ENCODE peak calls at places on chromosomes 16 and 17, in four cellular contexts. A, Z, X and F are unnamed samples.

GRCh38 chr17:61583242-61583641 is 7.8 kb downstream of the NACA2 start:
- DNase-seq in X (no peak), A (no peak), Z (no peak), F (no peak)

GRCh38 chr17:29048440-29049360 is 5.8 kb downstream of the PIPOX start:
- DNase-seq in A (no peak), X (no peak), Z (no peak), F (no peak)

GRCh38 chr16:81492965-81493754 is 48.6 kb downstream of the CMIP start:
- DNase-seq in Z (no peak), X (no peak), A (no peak), F (no peak)

GRCh38 chr16:85833540-85833914 is 34.0 kb downstream of the COX4I1 start:
- DNase-seq in X (no peak), Z (no peak), A (no peak), F (no peak)

GRCh38 chr17:65332375-65332774 is 195.2 kb downstream of the RGS9 start:
- DNase-seq in A (no peak), Z (no peak), X (no peak), F (no peak)

GRCh38 chr17:44307387-44308186 is 814 bp upstream of the RUNDC3A start:
- DNase-seq in A (no peak), Z (no peak), X (peak; percentile 61), F (no peak)

GRCh38 chr16:3149630-3150345 is 15.0 kb downstream of the ZNF213 start:
- DNase-seq in A (peak; percentile 68), X (peak; percentile 75), Z (peak; percentile 73), F (peak; percentile 83)

GRCh38 chr17:34276826-34277225 is 6.8 kb downstream of the CCL7 start:
- DNase-seq in X (no peak), A (no peak), Z (no peak), F (no peak)

GRCh38 chr17:34378664-34379101 is 15.7 kb upstream of the CCL1 start:
- DNase-seq in A (peak; percentile 55), X (peak; percentile 41), Z (no peak), F (peak; percentile 54)

GRCh38 chr17:43900183-43900857 is 7.0 kb downstream of the MPP2 start:
- DNase-seq in Z (peak; percentile 91), A (peak; percentile 68), X (peak; percentile 85), F (peak; percentile 92)

GRCh38 chr16:23847938-23848337 is 12.2 kb downstream of the PRKCB start:
- DNase-seq in X (no peak), A (peak; percentile 68), Z (no peak), F (peak; percentile 88)

GRCh38 chr16:77541131-77541530 is 106.3 kb upstream of the ADAMTS18 start:
- DNase-seq in Z (no peak), X (no peak), A (no peak), F (no peak)

GRCh38 chr17:73550561-73550960 is 93.7 kb downstream of the SDK2 start:
- DNase-seq in A (no peak), Z (no peak), X (no peak), F (no peak)

GRCh38 chr16:47877166-47877565 is 278.6 kb downstream of the ABCC12 start:
- DNase-seq in Z (no peak), X (no peak), A (no peak), F (no peak)

GRCh38 chr16:47876494-47876893 is 279.3 kb downstream of the ABCC12 start:
- DNase-seq in Z (no peak), X (no peak), A (no peak), F (no peak)

GRCh38 chr16:47872228-47872627 is 283.6 kb downstream of the ABCC12 start:
- DNase-seq in X (no peak), A (no peak), Z (no peak), F (no peak)

DNA sequence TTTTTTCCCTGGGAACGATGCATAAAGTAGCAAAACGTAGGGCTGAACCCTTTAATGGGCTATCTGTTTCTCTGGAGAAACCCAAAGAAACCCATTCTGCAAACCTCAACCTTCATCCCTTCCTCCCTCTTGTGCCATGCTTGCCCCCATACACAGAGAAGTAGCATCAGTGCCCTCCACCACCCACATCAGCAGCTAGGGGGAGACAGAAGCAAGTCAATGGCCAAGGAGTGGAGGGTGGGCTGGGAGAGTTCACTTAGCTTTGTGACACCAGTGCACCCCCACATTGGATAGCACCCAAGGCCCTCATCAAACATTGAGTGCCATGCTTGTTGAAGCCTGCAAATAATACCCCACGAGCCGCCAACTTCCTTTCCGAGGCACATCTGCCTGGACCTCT is 282.4 kb downstream of the ABCC12 start:
- DNase-seq in A (no peak), X (no peak), Z (no peak), F (peak; percentile 18)
- TF ChIP-seq CTCF in A (no peak), X (no peak), Z (no peak), F (no peak)

GRCh38 chr16:4752351-4753100 is 14.4 kb downstream of the ZNF500 start:
- DNase-seq in A (no peak), X (no peak), Z (no peak), F (no peak)
- TF ChIP-seq CTCF in A (no peak), X (no peak), Z (no peak), F (no peak)

DNA sequence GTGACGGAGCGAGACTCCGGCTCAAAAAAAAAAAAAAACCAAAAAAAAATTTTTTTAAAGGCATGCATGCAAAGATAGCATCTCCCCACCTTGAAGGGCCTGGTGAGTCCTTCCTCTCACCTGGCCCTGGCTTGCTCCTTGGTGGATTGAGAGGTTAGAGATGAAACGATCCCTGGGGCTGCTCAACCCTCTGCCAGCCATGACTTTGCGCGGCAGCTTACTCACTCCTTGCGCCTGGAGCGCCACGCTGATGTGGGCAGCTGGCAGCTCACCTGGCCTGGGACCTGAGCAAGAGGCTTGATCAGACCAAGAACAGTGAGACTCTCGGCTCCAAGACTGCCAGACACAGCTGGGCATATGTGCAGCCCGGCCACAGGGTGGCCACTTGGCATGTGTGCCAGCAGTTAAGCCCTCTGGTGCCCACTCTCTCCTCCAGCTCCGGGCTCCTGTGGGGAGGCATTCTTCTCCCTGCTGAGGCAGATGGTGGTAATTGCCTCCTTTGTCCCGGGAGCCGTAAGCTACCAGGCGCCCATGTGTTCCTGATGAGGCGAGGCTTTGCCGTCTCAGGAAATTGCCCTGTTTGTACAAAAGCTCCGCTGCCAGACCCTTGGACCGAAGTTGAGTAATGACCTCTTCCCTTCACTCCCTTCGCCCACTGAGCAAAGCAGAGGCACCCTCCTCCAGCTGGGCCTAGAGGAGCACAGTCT is 5.1 kb upstream of the EVPL start:
- DNase-seq in X (peak; percentile 47), Z (no peak), A (no peak), F (no peak)
- TF ChIP-seq CTCF in X (no peak), Z (no peak), A (peak; percentile 30), F (no peak)

GRCh38 chr16:287298-287811 is 4.4 kb downstream of the PDIA2 start:
- DNase-seq in X (peak; percentile 60), Z (no peak), A (no peak), F (no peak)
- TF ChIP-seq CTCF in X (peak; percentile 24), Z (no peak), A (peak; percentile 52), F (no peak)

GRCh38 chr17:78412403-78412802 is 34.0 kb downstream of the PGS1 start:
- DNase-seq in X (no peak), A (no peak), Z (no peak), F (peak; percentile 68)

GRCh38 chr17:78416311-78416711 is 37.9 kb downstream of the PGS1 start:
- DNase-seq in A (no peak), Z (no peak), X (no peak), F (no peak)

GRCh38 chr17:78416791-78417530 is 38.5 kb downstream of the PGS1 start:
- DNase-seq in X (peak; percentile 60), Z (no peak), A (no peak), F (no peak)

GRCh38 chr17:78415821-78416301 is 37.4 kb downstream of the PGS1 start:
- DNase-seq in A (no peak), X (no peak), Z (no peak), F (no peak)

DNA sequence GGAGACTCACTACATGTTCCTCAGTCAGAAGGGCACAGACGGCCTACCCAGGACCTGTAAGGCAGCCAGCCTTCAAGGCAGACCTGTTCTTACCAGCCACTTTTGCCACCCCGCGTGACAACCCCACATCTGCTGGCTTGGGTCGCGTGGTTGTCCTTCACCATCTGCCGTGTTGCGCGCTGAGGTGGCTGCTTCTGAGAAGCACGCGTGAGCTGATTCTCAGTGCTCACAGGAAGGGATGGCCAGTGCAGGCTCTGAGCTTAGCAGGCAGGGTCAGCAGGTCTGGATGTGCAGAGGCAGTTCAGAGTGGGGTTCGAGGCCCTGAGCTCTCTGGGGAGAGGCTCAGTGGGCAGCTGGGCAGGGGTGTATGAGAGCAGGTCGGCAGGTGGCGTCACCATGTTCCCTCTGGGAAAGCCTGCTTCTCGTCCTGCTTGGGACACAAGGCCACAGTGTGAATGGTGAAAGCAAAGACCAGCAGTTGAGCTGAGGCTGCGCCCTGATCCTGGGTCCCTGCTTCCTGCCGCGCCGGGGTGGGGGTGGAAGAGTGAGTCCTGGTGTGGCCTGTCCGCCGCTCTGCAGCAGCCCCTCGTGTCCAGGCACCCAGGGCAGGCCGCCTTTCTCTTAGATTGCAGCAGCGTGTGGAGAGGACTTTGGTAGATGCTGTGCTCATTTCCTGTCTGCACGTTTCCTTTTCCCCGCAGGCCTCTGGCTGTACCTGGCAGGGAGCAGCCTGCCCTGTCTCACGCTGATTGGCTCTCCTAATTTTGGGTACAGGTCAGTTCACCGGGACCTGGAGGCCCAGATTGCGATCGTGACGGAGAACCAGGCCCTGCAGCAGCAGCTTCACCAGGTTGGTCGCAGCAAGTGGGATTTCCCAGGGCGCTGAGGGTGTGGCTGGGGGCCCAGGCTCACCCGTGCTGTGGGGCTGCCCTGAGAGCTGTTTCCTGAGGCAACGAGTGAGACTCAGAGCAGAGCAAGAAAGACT is 36.0 kb downstream of the PGS1 start:
- DNase-seq in Z (no peak), X (no peak), A (peak; percentile 34), F (peak; percentile 72)
- TF ChIP-seq CTCF in Z (no peak), X (no peak), A (no peak), F (no peak)

DNA sequence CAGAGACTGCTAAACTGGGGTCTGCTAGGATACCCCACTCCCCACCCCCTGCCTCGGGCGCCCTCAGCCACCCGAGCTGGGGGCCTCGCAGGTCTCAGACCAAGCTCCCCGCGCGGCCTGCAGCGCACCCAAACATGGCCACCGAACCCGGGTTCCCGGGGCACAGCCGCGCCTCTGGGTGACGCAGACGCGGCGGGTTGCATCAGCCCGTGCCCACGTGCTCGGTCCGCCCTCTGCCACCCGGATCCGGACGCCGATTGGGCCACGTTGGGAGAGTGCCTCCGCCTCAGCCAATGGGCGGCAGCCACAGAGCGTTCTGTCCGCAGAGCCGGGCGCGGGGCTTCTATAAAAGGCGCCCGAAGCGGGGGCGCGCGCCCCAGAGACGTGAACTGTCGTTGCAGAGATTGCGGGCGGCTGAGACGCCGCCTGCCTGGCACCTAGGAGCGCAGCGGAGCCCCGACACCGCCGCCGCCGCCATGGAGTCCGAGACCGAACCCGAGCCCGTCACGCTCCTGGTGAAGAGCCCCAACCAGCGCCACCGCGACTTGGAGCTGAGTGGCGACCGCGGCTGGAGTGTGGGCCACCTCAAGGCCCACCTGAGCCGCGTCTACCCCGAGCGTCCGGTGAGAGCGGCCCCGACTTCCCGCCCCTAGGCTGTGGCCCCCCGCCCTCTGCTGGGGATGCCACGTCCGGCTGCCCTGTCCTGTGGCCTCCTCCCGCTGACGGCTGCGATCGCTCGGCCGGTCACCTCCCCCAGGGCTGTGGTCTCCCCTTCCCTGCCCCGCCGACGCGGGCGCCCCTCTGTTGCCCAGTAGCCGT is at the start of gene HERPUD1:
- DNase-seq in A (peak; percentile 98), Z (peak; percentile 99), X (peak; percentile 99), F (peak; percentile 99)
- TF ChIP-seq CTCF in A (no peak), Z (peak; percentile 33), X (no peak), F (no peak)

GRCh38 chr17:7355053-7355452 is at the start of gene TMEM95:
- DNase-seq in X (no peak), A (no peak), Z (peak; percentile 66), F (no peak)
- TF ChIP-seq CTCF in X (no peak), A (no peak), Z (no peak), F (no peak)